ENCODE peak calls at places on chromosomes 11 and 22, in ten cellular contexts. I, H, G, B, X, O, L, U, C and W are unnamed samples.
A peak's percentile ranks its signal among the peaks of the same experiment; 100 is the strongest.

GRCh38 chr11:6931146-6931713 is 5.0 kb downstream of the ZNF215 start:
- DNase-seq in I (no peak), H (no peak), G (no peak), B (no peak), X (no peak), O (no peak), L (no peak), U (no peak), C (no peak), W (no peak)

GRCh38 chr11:65126624-65127274 is 4.6 kb downstream of the MRPL49 start:
- DNase-seq in I (no peak), H (no peak), G (no peak), B (no peak), X (no peak), O (no peak), L (no peak), U (no peak), C (no peak), W (no peak)

GRCh38 chr22:27416553-27417427 is 384.8 kb downstream of the MN1 start:
- DNase-seq in I (no peak), H (peak; percentile 52), G (no peak), B (peak; percentile 56), X (peak; percentile 89), O (no peak), L (no peak), U (no peak), C (no peak), W (no peak)

GRCh38 chr11:99351620-99352019 is 330.9 kb downstream of the CNTN5 start:
- DNase-seq in I (no peak), H (no peak), G (no peak), B (no peak), X (peak; percentile 23), O (no peak), L (no peak), U (no peak), C (no peak), W (no peak)

GRCh38 chr11:117431436-117431835 is 103.8 kb downstream of the CEP164 start:
- DNase-seq in I (no peak), H (no peak), G (no peak), B (no peak), X (no peak), O (no peak), L (no peak), U (no peak), C (no peak), W (no peak)

GRCh38 chr22:44883011-44883421 is 126.8 kb downstream of the PHF21B start:
- DNase-seq in I (no peak), H (no peak), G (no peak), B (no peak), X (no peak), O (no peak), L (no peak), U (no peak), C (no peak), W (no peak)

GRCh38 chr22:32079110-32080089 is 36.3 kb downstream of the SLC5A1 start:
- DNase-seq in I (no peak), H (no peak), G (no peak), B (no peak), X (peak; percentile 70), O (no peak), L (no peak), U (no peak), C (no peak), W (no peak)

GRCh38 chr11:72721689-72722049 is 30.5 kb downstream of the ARAP1 start:
- DNase-seq in I (no peak), H (peak; percentile 78), G (peak; percentile 65), B (no peak), X (peak; percentile 18), O (peak; percentile 69), L (no peak), U (no peak), C (no peak), W (no peak)